ENCODE peak calls at places on chromosomes 16 and 17, in six cellular contexts. One of them, this sample, is unnamed.

GRCh38 chr17:59349178-59349577 is 17.7 kb downstream of the YPEL2 start:
- DNase-seq in ovary: no peak
- DNase-seq in endothelial cell of umbilical vein: no peak
- DNase-seq in endodermal cell: no peak
- DNase-seq in tibial artery: no peak
- DNase-seq in GM12878: no peak
- DNase-seq in this sample: no peak

GRCh38 chr16:28168991-28169554 is 42.7 kb downstream of the XPO6 start:
- DNase-seq in ovary: no peak
- DNase-seq in endothelial cell of umbilical vein: no peak
- DNase-seq in endodermal cell: no peak
- DNase-seq in tibial artery: no peak
- DNase-seq in GM12878: no peak
- DNase-seq in this sample: no peak

GRCh38 chr17:80430446-80431245 is 15.7 kb downstream of the ENDOV start:
- DNase-seq in ovary: peak; percentile 34
- DNase-seq in endothelial cell of umbilical vein: no peak
- DNase-seq in endodermal cell: no peak
- DNase-seq in tibial artery: no peak
- DNase-seq in GM12878: no peak
- DNase-seq in this sample: no peak

GRCh38 chr17:30858556-30859250 is 26.9 kb downstream of the ATAD5 start:
- DNase-seq in ovary: no peak
- DNase-seq in endothelial cell of umbilical vein: no peak
- DNase-seq in endodermal cell: no peak
- DNase-seq in tibial artery: no peak
- DNase-seq in GM12878: no peak
- DNase-seq in this sample: no peak

GRCh38 chr17:7023576-7024401 is 939 bp downstream of the BCL6B start:
- DNase-seq in ovary: peak; percentile 91
- DNase-seq in endothelial cell of umbilical vein: peak; percentile 100
- DNase-seq in endodermal cell: peak; percentile 100
- DNase-seq in tibial artery: peak; percentile 86
- DNase-seq in GM12878: peak; percentile 81
- DNase-seq in this sample: peak; percentile 93

GRCh38 chr17:67718325-67718941 is 697 bp downstream of the NOL11 start:
- DNase-seq in ovary: no peak
- DNase-seq in endothelial cell of umbilical vein: no peak
- DNase-seq in endodermal cell: peak; percentile 82
- DNase-seq in tibial artery: no peak
- DNase-seq in GM12878: no peak
- DNase-seq in this sample: no peak

GRCh38 chr17:36760425-36760824 is 159.0 kb downstream of the MRM1 start:
- DNase-seq in ovary: no peak
- DNase-seq in endothelial cell of umbilical vein: no peak
- DNase-seq in endodermal cell: no peak
- DNase-seq in tibial artery: no peak
- DNase-seq in GM12878: no peak
- DNase-seq in this sample: no peak

GRCh38 chr17:78172284-78173024 is 4.1 kb downstream of the SYNGR2 start:
- DNase-seq in ovary: peak; percentile 79
- DNase-seq in endothelial cell of umbilical vein: peak; percentile 21
- DNase-seq in endodermal cell: peak; percentile 85
- DNase-seq in tibial artery: peak; percentile 63
- DNase-seq in GM12878: no peak
- DNase-seq in this sample: no peak

GRCh38 chr16:17301593-17302135 is 169.1 kb downstream of the XYLT1 start:
- DNase-seq in ovary: no peak
- DNase-seq in endothelial cell of umbilical vein: no peak
- DNase-seq in endodermal cell: no peak
- DNase-seq in tibial artery: no peak
- DNase-seq in GM12878: peak; percentile 98
- DNase-seq in this sample: no peak

GRCh38 chr17:12898110-12898509 is 108.8 kb downstream of the ARHGAP44 start:
- DNase-seq in ovary: no peak
- DNase-seq in endothelial cell of umbilical vein: no peak
- DNase-seq in endodermal cell: peak; percentile 66
- DNase-seq in tibial artery: no peak
- DNase-seq in GM12878: no peak
- DNase-seq in this sample: no peak

GRCh38 chr17:16521070-16521727 is 29.2 kb upstream of the LRRC75A start:
- DNase-seq in ovary: peak; percentile 70
- DNase-seq in endothelial cell of umbilical vein: peak; percentile 79
- DNase-seq in endodermal cell: peak; percentile 92
- DNase-seq in tibial artery: peak; percentile 57
- DNase-seq in GM12878: peak; percentile 39
- DNase-seq in this sample: peak; percentile 77

GRCh38 chr16:14427371-14427948 is 202.6 kb downstream of the PARN start:
- DNase-seq in ovary: no peak
- DNase-seq in endothelial cell of umbilical vein: no peak
- DNase-seq in endodermal cell: no peak
- DNase-seq in tibial artery: no peak
- DNase-seq in GM12878: no peak
- DNase-seq in this sample: peak; percentile 67

GRCh38 chr16:13923703-13924298 is 3.8 kb downstream of the ERCC4 start:
- DNase-seq in ovary: no peak
- DNase-seq in endothelial cell of umbilical vein: peak; percentile 67
- DNase-seq in endodermal cell: no peak
- DNase-seq in tibial artery: no peak
- DNase-seq in GM12878: peak; percentile 20
- DNase-seq in this sample: peak; percentile 58

GRCh38 chr17:80387071-80387470 is 27.9 kb upstream of the ENDOV start:
- DNase-seq in ovary: no peak
- DNase-seq in endothelial cell of umbilical vein: no peak
- DNase-seq in endodermal cell: no peak
- DNase-seq in tibial artery: no peak
- DNase-seq in GM12878: no peak
- DNase-seq in this sample: no peak

GRCh38 chr16:63385714-63386113 is 1349.5 kb upstream of the CDH8 start:
- DNase-seq in ovary: no peak
- DNase-seq in endothelial cell of umbilical vein: no peak
- DNase-seq in endodermal cell: no peak
- DNase-seq in tibial artery: no peak
- DNase-seq in GM12878: no peak
- DNase-seq in this sample: no peak

GRCh38 chr16:86108062-86108461 is 209.1 kb downstream of the IRF8 start:
- DNase-seq in ovary: no peak
- DNase-seq in endothelial cell of umbilical vein: no peak
- DNase-seq in endodermal cell: no peak
- DNase-seq in tibial artery: no peak
- DNase-seq in GM12878: no peak
- DNase-seq in this sample: no peak

GRCh38 chr17:80104321-80104955 is 3.1 kb downstream of the GAA start:
- DNase-seq in ovary: peak; percentile 65
- DNase-seq in endothelial cell of umbilical vein: no peak
- DNase-seq in endodermal cell: peak; percentile 60
- DNase-seq in tibial artery: no peak
- DNase-seq in GM12878: no peak
- DNase-seq in this sample: no peak

GRCh38 chr16:1301562-1301961 is 7.9 kb upstream of the UBE2I start:
- DNase-seq in ovary: no peak
- DNase-seq in endothelial cell of umbilical vein: no peak
- DNase-seq in endodermal cell: no peak
- DNase-seq in tibial artery: no peak
- DNase-seq in GM12878: no peak
- DNase-seq in this sample: no peak

GRCh38 chr17:65468321-65468720 is 93.1 kb downstream of the AXIN2 start:
- DNase-seq in ovary: no peak
- DNase-seq in endothelial cell of umbilical vein: no peak
- DNase-seq in endodermal cell: no peak
- DNase-seq in tibial artery: no peak
- DNase-seq in GM12878: no peak
- DNase-seq in this sample: no peak

GRCh38 chr17:67216544-67217320 is 28.3 kb downstream of the HELZ start:
- DNase-seq in ovary: no peak
- DNase-seq in endothelial cell of umbilical vein: peak; percentile 14
- DNase-seq in endodermal cell: no peak
- DNase-seq in tibial artery: no peak
- DNase-seq in GM12878: no peak
- DNase-seq in this sample: no peak

GRCh38 chr17:35645923-35646322 is 58.8 kb downstream of the AP2B1 start:
- DNase-seq in ovary: no peak
- DNase-seq in endothelial cell of umbilical vein: no peak
- DNase-seq in endodermal cell: no peak
- DNase-seq in tibial artery: no peak
- DNase-seq in GM12878: no peak
- DNase-seq in this sample: no peak

GRCh38 chr17:34424814-34425490 is 61.9 kb upstream of the CCL1 start:
- DNase-seq in ovary: no peak
- DNase-seq in endothelial cell of umbilical vein: no peak
- DNase-seq in endodermal cell: peak; percentile 90
- DNase-seq in tibial artery: no peak
- DNase-seq in GM12878: no peak
- DNase-seq in this sample: no peak

GRCh38 chr17:44354582-44355309 is 8.9 kb downstream of the FAM171A2 start:
- DNase-seq in ovary: peak; percentile 81
- DNase-seq in endothelial cell of umbilical vein: no peak
- DNase-seq in endodermal cell: peak; percentile 96
- DNase-seq in tibial artery: no peak
- DNase-seq in GM12878: no peak
- DNase-seq in this sample: no peak
- TF ChIP-seq CTCF in ovary: no peak
- TF ChIP-seq CTCF in endothelial cell of umbilical vein: peak; percentile 9
- TF ChIP-seq CTCF in endodermal cell: peak; percentile 87
- TF ChIP-seq CTCF in tibial artery: peak; percentile 18
- TF ChIP-seq CTCF in GM12878: peak; percentile 39
- TF ChIP-seq CTCF in this sample: no peak

GRCh38 chr16:84085774-84086173 is 31.0 kb downstream of the MBTPS1 start:
- DNase-seq in ovary: no peak
- DNase-seq in endothelial cell of umbilical vein: no peak
- DNase-seq in endodermal cell: no peak
- DNase-seq in tibial artery: no peak
- DNase-seq in GM12878: no peak
- DNase-seq in this sample: no peak

GRCh38 chr16:84088695-84089395 is 27.9 kb downstream of the MBTPS1 start:
- DNase-seq in ovary: no peak
- DNase-seq in endothelial cell of umbilical vein: no peak
- DNase-seq in endodermal cell: no peak
- DNase-seq in tibial artery: no peak
- DNase-seq in GM12878: peak; percentile 67
- DNase-seq in this sample: no peak

GRCh38 chr16:84086357-84086756 is 30.4 kb downstream of the MBTPS1 start:
- DNase-seq in ovary: no peak
- DNase-seq in endothelial cell of umbilical vein: no peak
- DNase-seq in endodermal cell: no peak
- DNase-seq in tibial artery: no peak
- DNase-seq in GM12878: no peak
- DNase-seq in this sample: no peak

GRCh38 chr16:84086996-84087395 is 29.7 kb downstream of the MBTPS1 start:
- DNase-seq in ovary: no peak
- DNase-seq in endothelial cell of umbilical vein: no peak
- DNase-seq in endodermal cell: no peak
- DNase-seq in tibial artery: no peak
- DNase-seq in GM12878: no peak
- DNase-seq in this sample: no peak

GRCh38 chr16:84087461-84088151 is 29.1 kb downstream of the MBTPS1 start:
- DNase-seq in ovary: no peak
- DNase-seq in endothelial cell of umbilical vein: no peak
- DNase-seq in endodermal cell: no peak
- DNase-seq in tibial artery: no peak
- DNase-seq in GM12878: no peak
- DNase-seq in this sample: no peak
- H3K4me1 ChIP-seq in ovary: no peaks in the 10 kb centered on the region
- H3K4me1 ChIP-seq in endothelial cell of umbilical vein: no peaks in the 10 kb centered on the region
- H3K4me1 ChIP-seq in endodermal cell: no peaks in the 10 kb centered on the region
- H3K4me1 ChIP-seq in tibial artery: peaks cover 9% of the 10 kb centered on the region
- H3K4me1 ChIP-seq in GM12878: peaks cover 49% of the 10 kb centered on the region
- H3K4me1 ChIP-seq in this sample: no peaks in the 10 kb centered on the region

DNA sequence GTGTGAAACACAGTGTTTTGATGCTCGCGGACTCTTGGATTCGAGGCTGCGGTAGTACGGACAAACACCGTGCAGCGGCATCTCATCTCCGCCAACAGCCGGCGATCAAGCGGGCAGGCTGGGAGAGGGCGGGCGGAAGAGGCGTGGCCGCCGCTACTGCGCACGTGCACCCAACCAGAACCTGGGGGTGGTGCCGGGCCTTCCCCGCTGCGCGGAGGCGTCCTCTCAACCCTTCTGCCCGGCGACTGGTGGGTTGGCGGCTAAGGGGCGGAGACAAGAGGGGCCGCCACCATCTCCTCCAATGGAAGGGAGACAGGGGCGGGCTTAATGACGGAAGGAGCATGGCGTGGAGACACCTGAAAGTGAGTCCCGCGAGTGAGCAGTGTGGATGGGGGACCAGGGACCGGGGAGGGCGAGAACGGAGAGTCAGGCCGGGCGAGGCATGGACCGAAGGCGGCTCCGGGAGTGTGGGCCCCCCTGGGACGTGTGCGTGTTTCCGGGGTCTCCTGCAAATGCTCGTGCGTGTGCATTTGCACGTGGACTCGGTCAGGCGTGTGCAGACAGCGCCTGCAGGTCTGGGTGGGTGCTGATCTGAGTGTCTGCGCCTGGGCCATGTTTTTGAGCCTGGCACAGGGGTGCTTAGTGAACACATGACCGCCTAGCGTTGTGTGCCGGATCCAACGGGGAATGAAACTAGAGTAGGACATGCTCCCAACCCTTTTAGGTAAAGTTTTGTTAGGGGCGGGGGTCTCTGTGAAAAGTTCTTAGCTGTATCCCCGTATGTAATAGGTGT is at the start of gene DHODH:
- DNase-seq in ovary: peak; percentile 98
- DNase-seq in endothelial cell of umbilical vein: peak; percentile 99
- DNase-seq in endodermal cell: peak; percentile 99
- DNase-seq in tibial artery: peak; percentile 97
- DNase-seq in GM12878: peak; percentile 93
- DNase-seq in this sample: peak; percentile 94
- TF ChIP-seq CTCF in ovary: no peak
- TF ChIP-seq CTCF in endothelial cell of umbilical vein: peak; percentile 1
- TF ChIP-seq CTCF in endodermal cell: no peak
- TF ChIP-seq CTCF in tibial artery: no peak
- TF ChIP-seq CTCF in GM12878: peak; percentile 20
- TF ChIP-seq CTCF in this sample: no peak

DNA sequence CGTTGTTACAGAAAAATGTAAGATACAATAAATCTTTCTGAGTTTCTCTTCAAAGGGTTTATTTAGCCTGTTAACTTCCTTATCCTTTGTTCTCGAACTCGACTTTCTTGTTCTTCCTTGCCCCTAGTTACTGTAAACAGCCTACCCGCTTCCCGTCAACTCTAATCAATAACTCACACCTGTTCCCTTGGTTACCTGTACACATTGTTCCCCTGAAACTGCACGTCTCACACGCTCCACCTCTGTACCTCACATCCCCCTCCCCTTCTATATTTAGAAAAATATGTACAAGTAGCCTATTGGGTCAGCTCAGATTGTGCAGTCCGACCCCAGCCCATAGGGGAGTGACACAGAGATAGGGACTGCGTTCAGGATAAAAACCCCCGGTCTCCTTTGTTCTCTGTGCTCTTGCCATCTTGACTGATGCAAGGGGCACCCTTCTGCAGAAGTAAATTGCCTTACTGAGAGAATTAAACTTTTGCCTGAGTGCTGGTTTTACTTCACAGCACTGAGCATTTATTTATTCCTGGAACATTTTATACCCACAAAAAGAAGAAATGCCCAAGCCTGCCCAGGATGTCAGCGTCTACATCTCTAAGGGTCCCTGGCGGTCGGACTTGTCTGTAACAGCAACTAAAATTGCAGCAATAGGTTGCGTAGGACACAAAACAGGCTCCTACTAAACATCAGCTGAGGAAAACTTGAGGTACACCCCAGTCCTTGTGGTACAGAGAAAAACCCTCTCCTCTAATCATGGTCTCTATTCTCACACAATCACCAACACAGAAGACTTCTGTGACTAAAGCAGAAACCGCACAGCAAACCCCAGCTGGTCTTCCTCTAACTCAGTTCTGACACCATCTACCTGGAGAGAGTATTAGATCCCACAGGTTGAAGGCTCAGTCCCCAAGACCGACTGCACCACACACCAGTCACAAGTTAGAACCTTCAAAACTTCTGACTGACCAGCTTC is 11.3 kb downstream of the WDR45B start:
- DNase-seq in ovary: no peak
- DNase-seq in endothelial cell of umbilical vein: peak; percentile 22
- DNase-seq in endodermal cell: peak; percentile 41
- DNase-seq in tibial artery: no peak
- DNase-seq in GM12878: no peak
- DNase-seq in this sample: peak; percentile 81
- H3K4me1 ChIP-seq in ovary: peaks cover 6% of the 10 kb centered on the region
- H3K4me1 ChIP-seq in endothelial cell of umbilical vein: no peaks in the 10 kb centered on the region
- H3K4me1 ChIP-seq in endodermal cell: no peaks in the 10 kb centered on the region
- H3K4me1 ChIP-seq in tibial artery: no peaks in the 10 kb centered on the region
- H3K4me1 ChIP-seq in GM12878: no peaks in the 10 kb centered on the region
- H3K4me1 ChIP-seq in this sample: no peaks in the 10 kb centered on the region

This sample was measured in PC-9.